ENCODE peak calls at places on chromosome 11, in four cellular contexts. J, Q, C and K are unnamed samples.

GRCh38 chr11:22079133-22079847 is 113.6 kb upstream of the ANO5 start:
- DNase-seq in Q (no peak), J (no peak), C (no peak), K (no peak)

GRCh38 chr11:55457641-55458040 is 89.9 kb downstream of the OR4A15 start:
- DNase-seq in C (no peak), J (no peak), Q (no peak), K (no peak)

GRCh38 chr11:130247289-130247688 is 67.4 kb downstream of the ZBTB44 start:
- DNase-seq in C (no peak), J (no peak), Q (no peak), K (no peak)

GRCh38 chr11:118437736-118438125 is 1.4 kb downstream of the KMT2A start:
- DNase-seq in Q (peak), C (peak), J (no peak), K (peak)

GRCh38 chr11:45332486-45332934 is 46.4 kb upstream of the SYT13 start:
- DNase-seq in J (peak), Q (peak), C (peak), K (peak)

GRCh38 chr11:130689222-130689908 is 226.9 kb downstream of the SNX19 start:
- DNase-seq in C (no peak), J (no peak), Q (no peak), K (no peak)

GRCh38 chr11:126279191-126279590 is 3.7 kb upstream of the TIRAP start:
- DNase-seq in J (no peak), C (no peak), Q (no peak), K (no peak)

GRCh38 chr11:92357344-92357743 is 132.7 kb downstream of the FAT3 start:
- DNase-seq in Q (no peak), J (no peak), C (peak), K (no peak)

GRCh38 chr11:75068559-75068958 is 28.1 kb downstream of the OR2AT4 start:
- DNase-seq in J (no peak), Q (no peak), C (no peak), K (no peak)

DNA sequence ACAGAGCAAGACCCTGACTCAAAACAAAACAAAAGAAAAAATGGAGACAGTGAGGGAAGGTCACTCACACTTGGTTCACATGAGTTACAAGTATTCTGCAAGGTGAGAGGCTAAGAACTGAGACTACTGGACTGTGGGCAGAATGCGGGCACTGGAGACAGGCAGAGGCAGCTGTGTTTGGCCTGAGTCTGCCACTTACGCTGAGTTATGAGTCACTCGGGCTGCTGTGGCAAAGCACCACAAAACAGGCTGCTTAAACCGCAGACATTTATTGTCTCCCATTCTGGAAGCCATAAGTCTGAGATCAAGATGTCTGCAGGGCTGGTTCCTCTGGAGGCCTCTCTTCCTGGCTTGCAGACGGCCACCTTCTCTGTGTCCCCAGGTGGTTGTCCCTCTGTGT is 122.8 kb downstream of the SHANK2 start:
- DNase-seq in J (no peak), Q (no peak), C (no peak), K (no peak)
- TF ChIP-seq MAZ in J (no peak), Q (no peak), C (no peak), K (no peak)

DNA sequence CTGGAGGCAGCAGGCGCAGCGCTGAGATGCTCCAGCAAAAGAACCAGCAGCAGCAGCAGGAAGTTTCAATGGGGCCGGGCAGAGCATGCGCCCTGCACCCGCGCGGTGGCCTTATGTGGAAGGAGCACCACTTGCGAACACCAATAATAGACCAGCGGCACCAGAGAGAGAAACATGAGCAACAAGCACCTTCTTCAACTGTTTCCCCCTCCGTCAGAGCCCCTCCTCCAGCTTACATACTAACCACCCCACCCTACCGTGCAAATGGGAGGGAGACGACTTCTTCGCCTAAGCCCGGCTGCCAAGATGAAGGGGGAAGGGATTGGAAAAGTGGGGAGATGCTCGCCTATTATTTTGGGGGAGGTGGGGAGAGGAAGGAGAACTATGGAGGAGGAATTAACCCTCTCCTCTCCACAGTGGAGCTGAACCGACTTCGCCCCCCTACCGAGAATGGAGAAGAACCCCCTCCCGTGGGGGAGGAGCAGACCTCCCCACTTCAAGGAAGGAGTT is 1.1 kb downstream of the RSF1 start:
- DNase-seq in C (peak), Q (peak), J (peak), K (peak)
- TF ChIP-seq MAZ in C (no peak), Q (no peak), J (no peak), K (no peak)

DNA sequence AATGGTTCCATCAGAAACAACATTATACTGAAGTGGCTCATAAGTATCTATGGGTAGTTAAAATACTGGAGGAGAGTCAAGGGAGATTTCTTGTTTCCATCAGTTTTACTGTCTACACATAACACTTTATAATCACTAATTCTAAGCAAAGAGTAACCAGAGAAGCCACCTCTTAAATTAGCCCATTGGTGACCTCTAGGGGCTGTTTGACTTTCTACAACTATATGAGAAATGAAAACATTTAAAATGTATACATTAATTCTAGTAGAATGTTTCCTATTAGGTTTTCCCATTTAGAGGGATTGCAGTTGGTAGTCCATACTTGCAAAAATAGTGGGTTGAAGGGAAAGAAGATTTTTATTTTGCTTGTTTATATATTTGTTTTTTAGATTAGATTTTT is 504.3 kb downstream of the FAM181B start:
- DNase-seq in J (no peak), Q (no peak), C (peak), K (no peak)
- TF ChIP-seq MAZ in J (no peak), Q (no peak), C (no peak), K (no peak)

GRCh38 chr11:25910090-25910489 is 421.8 kb upstream of the ANO3 start:
- DNase-seq in J (no peak), Q (no peak), C (no peak), K (no peak)
- TF ChIP-seq MAZ in J (no peak), Q (no peak), C (no peak), K (no peak)

GRCh38 chr11:44256673-44257291 is 53.2 kb downstream of the ALX4 start:
- DNase-seq in J (no peak), C (peak), Q (no peak), K (no peak)
- TF ChIP-seq MAZ in J (no peak), C (no peak), Q (no peak), K (no peak)

DNA sequence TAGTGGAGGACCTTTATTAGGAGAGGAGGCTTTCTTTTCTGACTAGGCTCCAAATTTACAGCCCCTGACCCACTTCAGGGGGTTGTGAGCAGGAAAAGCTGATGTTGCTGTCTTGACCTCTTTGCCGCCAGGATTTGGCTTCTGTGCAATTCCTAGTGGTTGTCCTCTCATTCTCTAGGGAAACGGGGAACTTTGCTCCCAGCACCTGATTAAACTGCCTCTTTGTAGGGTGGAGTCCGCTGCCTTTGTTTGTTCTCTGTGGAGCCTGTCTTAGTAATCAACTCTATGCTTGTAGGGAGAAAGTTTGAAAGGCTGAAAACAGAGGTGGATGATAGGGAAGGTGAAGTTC is 16.3 kb downstream of the CTNND1 start:
- DNase-seq in Q (no peak), C (peak), J (peak), K (no peak)
- TF ChIP-seq MAZ in Q (no peak), C (no peak), J (no peak), K (no peak)